ENCODE peak calls at places on chromosomes 2 and 18, in seven cellular contexts. H is fibroblast of lung; X is Peyer's patch; A is caudate nucleus; I is stimulated activated CD4-positive, alpha-beta T cell treated with anti-CD3 and anti-CD28 coated beads, Interleukin-2, amount 100 ng/mL, for 24 hours; B is WTC11; M is T-helper 9 cell. V is an unnamed sample.

GRCh38 chr18:48320639-48320945 is 88.6 kb downstream of the ZBTB7C start:
- DNase-seq in H (no peak), X (no peak), A (no peak), I (no peak), B (no peak), M (no peak), V (no peak)

GRCh38 chr2:205716126-205716525 is 33.8 kb downstream of the NRP2 start:
- DNase-seq in H (no peak), X (peak), A (no peak), I (peak), B (peak), M (no peak), V (peak)

GRCh38 chr18:70359071-70359470 is 70.2 kb downstream of the SOCS6 start:
- DNase-seq in H (no peak), X (no peak), A (no peak), I (no peak), B (no peak), M (no peak), V (no peak)

GRCh38 chr2:62939735-62940491 is 110.7 kb upstream of the OTX1 start:
- DNase-seq in H (peak), X (no peak), A (no peak), I (no peak), B (no peak), M (no peak), V (no peak)

GRCh38 chr18:23453657-23454011 is 547 bp downstream of the RIOK3 start:
- DNase-seq in H (peak), X (no peak), A (no peak), I (no peak), B (no peak), M (no peak), V (peak)

GRCh38 chr2:31233741-31234689 is at the start of gene EHD3:
- DNase-seq in H (peak), X (peak), A (peak), I (peak), B (peak), M (peak), V (no peak)

GRCh38 chr2:237459741-237460174 is 27.3 kb upstream of the MLPH start:
- DNase-seq in H (peak), X (no peak), A (no peak), I (no peak), B (no peak), M (no peak), V (peak)

GRCh38 chr18:63199743-63200241 is 119.8 kb downstream of the BCL2 start:
- DNase-seq in H (no peak), X (no peak), A (no peak), I (no peak), B (no peak), M (no peak), V (no peak)

GRCh38 chr2:28164280-28164801 is 228.3 kb upstream of the FOSL2 start:
- DNase-seq in H (peak), X (no peak), A (no peak), I (no peak), B (no peak), M (no peak), V (peak)

GRCh38 chr18:59249186-59249774 is 24.0 kb downstream of the RAX start:
- DNase-seq in H (peak), X (no peak), A (peak), I (peak), B (peak), M (no peak), V (peak)

GRCh38 chr18:13003466-13003896 is 12.3 kb downstream of the CEP192 start:
- DNase-seq in H (peak), X (peak), A (no peak), I (peak), B (peak), M (no peak), V (peak)

GRCh38 chr2:179521944-179522343 is 257.3 kb upstream of the SESTD1 start:
- DNase-seq in H (no peak), X (no peak), A (no peak), I (no peak), B (no peak), M (no peak), V (no peak)

GRCh38 chr2:144515694-144516416 is 4.1 kb downstream of the ZEB2 start:
- DNase-seq in H (peak), X (peak), A (peak), I (peak), B (no peak), M (no peak), V (no peak)

GRCh38 chr2:239246723-239247122 is 154.1 kb downstream of the HDAC4 start:
- DNase-seq in H (no peak), X (peak), A (no peak), I (no peak), B (no peak), M (no peak), V (no peak)

GRCh38 chr2:12708508-12709206 is 8.1 kb upstream of the TRIB2 start:
- DNase-seq in H (no peak), X (no peak), A (no peak), I (no peak), B (no peak), M (no peak), V (no peak)

GRCh38 chr18:43596106-43596712 is 318.9 kb upstream of the SYT4 start:
- DNase-seq in H (peak), X (no peak), A (no peak), I (no peak), B (no peak), M (no peak), V (peak)

GRCh38 chr2:235765181-235765820 is 271.5 kb downstream of the AGAP1 start:
- DNase-seq in H (peak), X (no peak), A (peak), I (no peak), B (no peak), M (no peak), V (no peak)

GRCh38 chr2:16239296-16239850 is 299.0 kb downstream of the MYCN start:
- DNase-seq in H (no peak), X (no peak), A (no peak), I (no peak), B (no peak), M (no peak), V (no peak)

GRCh38 chr2:128312411-128312810 is 6.3 kb downstream of the HS6ST1 start:
- DNase-seq in H (no peak), X (peak), A (no peak), I (no peak), B (no peak), M (no peak), V (no peak)

GRCh38 chr2:111121028-111121872 is 536 bp downstream of the BCL2L11 start:
- DNase-seq in H (peak), X (peak), A (no peak), I (peak), B (peak), M (peak), V (peak)

GRCh38 chr18:25810736-25811135 is 279.7 kb downstream of the SS18 start:
- DNase-seq in H (no peak), X (no peak), A (no peak), I (no peak), B (no peak), M (no peak), V (no peak)